ENCODE peak calls at places on chromosome 7, in five cellular contexts. Z, Q, V, C and T are unnamed samples.

GRCh38 chr7:151511270-151511669 is 8.4 kb downstream of the RHEB start:
- ATAC-seq in Q (no peak), Z (no peak), C (no peak), V (no peak), T (no peak)

GRCh38 chr7:145313601-145314000 is 477.7 kb upstream of the TPK1 start:
- ATAC-seq in C (no peak), V (no peak), Q (no peak), Z (no peak), T (no peak)

GRCh38 chr7:98314469-98314868 is 33.0 kb downstream of the BRI3 start:
- ATAC-seq in Q (peak; percentile 78), V (no peak), C (peak; percentile 27), Z (no peak), T (peak; percentile 85)

GRCh38 chr7:132251327-132251659 is 325.0 kb downstream of the PLXNA4 start:
- ATAC-seq in C (peak; percentile 28), Z (peak; percentile 86), Q (no peak), V (peak; percentile 95), T (no peak)

GRCh38 chr7:154973381-154973780 is 29.5 kb downstream of the PAXIP1 start:
- ATAC-seq in Q (no peak), C (no peak), Z (no peak), V (no peak), T (no peak)

GRCh38 chr7:118590107-118590506 is 365.6 kb downstream of the ANKRD7 start:
- ATAC-seq in V (no peak), Z (no peak), Q (no peak), C (peak; percentile 59), T (no peak)

GRCh38 chr7:115274-115911 is 77.0 kb upstream of the FAM20C start:
- ATAC-seq in V (peak; percentile 43), Z (peak; percentile 42), C (no peak), Q (no peak), T (no peak)

GRCh38 chr7:55533729-55534080 is 38.6 kb downstream of the VOPP1 start:
- ATAC-seq in C (no peak), V (no peak), Z (no peak), Q (peak; percentile 0), T (no peak)

GRCh38 chr7:24939406-24939805 is 40.6 kb downstream of the OSBPL3 start:
- ATAC-seq in C (no peak), Q (no peak), V (no peak), Z (no peak), T (no peak)

GRCh38 chr7:94303736-94304135 is 91.0 kb upstream of the COL1A2 start:
- ATAC-seq in C (no peak), Z (peak; percentile 48), Q (no peak), V (no peak), T (no peak)

GRCh38 chr7:155763721-155764431 is 48.4 kb downstream of the SHH start:
- ATAC-seq in V (peak; percentile 41), Z (peak; percentile 6), C (no peak), Q (peak; percentile 54), T (no peak)

GRCh38 chr7:106247827-106248201 is 37.0 kb downstream of the NAMPT start:
- ATAC-seq in V (no peak), Z (no peak), Q (no peak), C (no peak), T (no peak)